ENCODE peak calls at places on chromosomes 5 and 9, in ten cellular contexts. Z is epithelial cell of esophagus; L is NCI-H460; Y is activated CD4-positive, alpha-beta T cell treated with anti-CD3 and anti-CD28 coated beads for 48 hours; R is putamen; B is activated gamma-delta T cell; I is stimulated activated CD4-positive, alpha-beta T cell treated with anti-CD3 and anti-CD28 coated beads, Interleukin-1b, Interleukin-23, amount 100 ng/mL, for 1 hour; U is activated naive CD8-positive, alpha-beta T cell treated with anti-CD3 and anti-CD28 coated beads, Interleukin-2, amount 50 U/mL, for 24 hours; V is Panc1; M is tibial artery. Q is an unnamed sample.

GRCh38 chr5:62780888-62781287 is 202.3 kb downstream of the LRRC70 start:
- DNase-seq in Z (no peak), L (no peak), Y (no peak), R (no peak), B (no peak), I (no peak), U (no peak), V (no peak), M (no peak), Q (no peak)

GRCh38 chr5:109865636-109866035 is 175.9 kb downstream of the MAN2A1 start:
- DNase-seq in Z (peak), L (no peak), Y (peak), R (no peak), B (no peak), I (no peak), U (no peak), V (peak), M (no peak), Q (peak)

GRCh38 chr9:129682381-129682780 is 16.9 kb downstream of the PRRX2 start:
- DNase-seq in Z (no peak), L (no peak), Y (no peak), R (no peak), B (no peak), I (no peak), U (no peak), V (no peak), M (no peak), Q (no peak)

GRCh38 chr5:9622891-9623547 is 7.1 kb downstream of the TAS2R1 start:
- DNase-seq in Z (peak), L (no peak), Y (no peak), R (no peak), B (no peak), I (no peak), U (no peak), V (no peak), M (no peak), Q (peak)

GRCh38 chr9:6893350-6894131 is 135.8 kb downstream of the KDM4C start:
- DNase-seq in Z (no peak), L (no peak), Y (no peak), R (no peak), B (no peak), I (no peak), U (no peak), V (no peak), M (no peak), Q (no peak)

GRCh38 chr9:36551129-36551528 is 21.6 kb upstream of the MELK start:
- DNase-seq in Z (no peak), L (no peak), Y (no peak), R (no peak), B (no peak), I (no peak), U (no peak), V (no peak), M (no peak), Q (no peak)

GRCh38 chr9:15722888-15723287 is 170.0 kb downstream of the CCDC171 start:
- DNase-seq in Z (no peak), L (no peak), Y (no peak), R (no peak), B (no peak), I (no peak), U (no peak), V (no peak), M (no peak), Q (peak)

GRCh38 chr9:105157178-105157583 is 87.3 kb upstream of the SLC44A1 start:
- DNase-seq in Z (peak), L (peak), Y (peak), R (peak), B (no peak), I (no peak), U (peak), V (no peak), M (peak), Q (peak)

GRCh38 chr5:55820488-55820887 is 30.7 kb upstream of the IL31RA start:
- DNase-seq in Z (no peak), L (no peak), Y (no peak), R (no peak), B (no peak), I (no peak), U (no peak), V (no peak), M (no peak), Q (no peak)

GRCh38 chr5:322281-322941 is 897 bp downstream of the AHRR start:
- DNase-seq in Z (no peak), L (no peak), Y (peak), R (no peak), B (no peak), I (no peak), U (peak), V (no peak), M (no peak), Q (no peak)

GRCh38 chr9:81335879-81336421 is 353.4 kb downstream of the TLE1 start:
- DNase-seq in Z (no peak), L (no peak), Y (no peak), R (no peak), B (no peak), I (no peak), U (no peak), V (no peak), M (no peak), Q (no peak)

GRCh38 chr5:18754201-18754600 is 1119.9 kb downstream of the TAF11L14 start:
- DNase-seq in Z (no peak), L (no peak), Y (no peak), R (no peak), B (no peak), I (no peak), U (no peak), V (no peak), M (no peak), Q (no peak)

GRCh38 chr9:104144336-104144735 is 50.2 kb downstream of the SMC2 start:
- DNase-seq in Z (peak), L (no peak), Y (no peak), R (no peak), B (no peak), I (no peak), U (no peak), V (no peak), M (no peak), Q (peak)

GRCh38 chr9:115923903-115924668 is 229.5 kb upstream of the PAPPA start:
- DNase-seq in Z (peak), L (peak), Y (no peak), R (no peak), B (no peak), I (no peak), U (no peak), V (no peak), M (no peak), Q (peak)

GRCh38 chr5:137252513-137252912 is 246.6 kb downstream of the SPOCK1 start:
- DNase-seq in Z (no peak), L (no peak), Y (no peak), R (no peak), B (no peak), I (no peak), U (no peak), V (no peak), M (no peak), Q (peak)

GRCh38 chr9:10999646-11000045 is 386.8 kb upstream of the PTPRD start:
- DNase-seq in Z (no peak), L (no peak), Y (no peak), R (no peak), B (no peak), I (no peak), U (no peak), V (no peak), M (no peak), Q (no peak)

GRCh38 chr5:65766159-65766558 is 44.2 kb downstream of the NLN start:
- DNase-seq in Z (no peak), L (no peak), Y (peak), R (no peak), B (no peak), I (no peak), U (no peak), V (no peak), M (no peak), Q (no peak)

GRCh38 chr5:21701317-21701716 is 1151.8 kb downstream of the CDH12 start:
- DNase-seq in Z (peak), L (no peak), Y (no peak), R (no peak), B (no peak), I (no peak), U (no peak), V (no peak), M (no peak), Q (no peak)

GRCh38 chr9:111050819-111051218 is 12.5 kb upstream of the LPAR1 start:
- DNase-seq in Z (no peak), L (no peak), Y (no peak), R (no peak), B (no peak), I (no peak), U (no peak), V (no peak), M (no peak), Q (no peak)

GRCh38 chr5:178287091-178287790 is 54.6 kb upstream of the PHYKPL start:
- DNase-seq in Z (no peak), L (no peak), Y (no peak), R (no peak), B (no peak), I (no peak), U (no peak), V (no peak), M (no peak), Q (no peak)

GRCh38 chr5:172833372-172833690 is 720 bp upstream of the ERGIC1 start:
- DNase-seq in Z (no peak), L (no peak), Y (no peak), R (no peak), B (no peak), I (no peak), U (no peak), V (no peak), M (no peak), Q (no peak)

GRCh38 chr5:851076-851475 is 290 bp upstream of the ZDHHC11 start:
- DNase-seq in Z (no peak), L (no peak), Y (no peak), R (no peak), B (no peak), I (no peak), U (no peak), V (no peak), M (peak), Q (no peak)